ENCODE peak calls at places on chromosomes 12 and 14, in eight cellular contexts. L, B, K, Z, G, C, H and M are unnamed samples.

GRCh38 chr14:97443412-97443811 is 646.2 kb downstream of the VRK1 start:
- DNase-seq in G (no peak), B (no peak), Z (no peak), C (no peak), H (no peak), L (no peak), K (no peak), M (no peak)

GRCh38 chr14:25953532-25954144 is 644.2 kb downstream of the NOVA1 start:
- DNase-seq in L (no peak), G (no peak), B (no peak), Z (peak; percentile 65), C (peak; percentile 66), K (no peak), H (no peak), M (no peak)

GRCh38 chr14:90544566-90544965 is 147.7 kb downstream of the CALM1 start:
- DNase-seq in K (no peak), L (no peak), B (no peak), C (no peak), G (no peak), H (no peak), Z (no peak), M (no peak)

GRCh38 chr12:47082963-47083621 is 3.3 kb upstream of the AMIGO2 start:
- DNase-seq in K (no peak), Z (peak; percentile 85), G (peak; percentile 67), B (peak; percentile 98), H (peak; percentile 76), L (no peak), C (peak; percentile 88), M (peak; percentile 99)

GRCh38 chr12:112176321-112177010 is 51.1 kb downstream of the TRAFD1 start:
- DNase-seq in B (no peak), K (no peak), G (no peak), Z (no peak), C (no peak), L (no peak), H (no peak), M (no peak)

GRCh38 chr14:87952307-87953094 is 40.5 kb downstream of the GALC start:
- DNase-seq in G (no peak), Z (no peak), B (no peak), K (no peak), H (no peak), C (no peak), L (no peak), M (no peak)

GRCh38 chr12:74747305-74747704 is 209.7 kb downstream of the ATXN7L3B start:
- DNase-seq in L (no peak), K (no peak), G (peak; percentile 10), B (peak; percentile 3), H (no peak), Z (peak; percentile 15), C (peak; percentile 15), M (peak; percentile 57)

GRCh38 chr12:19712041-19712440 is 272.7 kb downstream of the AEBP2 start:
- DNase-seq in K (no peak), H (peak; percentile 5), Z (peak; percentile 72), C (peak; percentile 88), B (peak; percentile 90), G (peak; percentile 80), L (no peak), M (peak; percentile 84)